ENCODE peak calls at places on chromosomes 12 and 14, in four cellular contexts. K, B, V and X are unnamed samples.

GRCh38 chr12:123750159-123750656 is 11.9 kb upstream of the DNAH10 start:
- DNase-seq in V (no peak), K (no peak), B (no peak), X (no peak)

GRCh38 chr12:116697305-116698130 is 40.4 kb downstream of the SPRING1 start:
- DNase-seq in V (no peak), K (no peak), B (no peak), X (no peak)

GRCh38 chr12:77837876-77838291 is 7.2 kb downstream of the NAV3 start:
- DNase-seq in B (no peak), K (no peak), V (no peak), X (no peak)

GRCh38 chr12:77965790-77966189 is 135.1 kb downstream of the NAV3 start:
- DNase-seq in V (no peak), K (no peak), B (no peak), X (no peak)

GRCh38 chr14:58824106-58824505 is 186.3 kb downstream of the DACT1 start:
- DNase-seq in K (no peak), B (no peak), V (no peak), X (no peak)

GRCh38 chr14:53634793-53635192 is 321.8 kb downstream of the BMP4 start:
- DNase-seq in V (no peak), K (no peak), B (no peak), X (no peak)

GRCh38 chr12:43288666-43289065 is 263.3 kb downstream of the ADAMTS20 start:
- DNase-seq in B (no peak), K (no peak), V (no peak), X (no peak)

GRCh38 chr12:104505095-104505819 is 48.5 kb downstream of the CHST11 start:
- DNase-seq in V (no peak), K (no peak), B (peak; percentile 70), X (no peak)

GRCh38 chr12:110280784-110281548 is at the start of gene ATP2A2:
- DNase-seq in V (peak; percentile 85), B (peak; percentile 64), K (peak; percentile 95), X (peak; percentile 91)

GRCh38 chr12:120196363-120196762 is 1.8 kb upstream of the GCN1 start:
- DNase-seq in V (no peak), K (no peak), B (peak; percentile 35), X (no peak)

GRCh38 chr14:70192915-70193314 is 4.2 kb upstream of the SLC8A3 start:
- DNase-seq in K (no peak), V (no peak), B (no peak), X (no peak)

GRCh38 chr12:94560416-94561221 is 89.7 kb downstream of the TMCC3 start:
- DNase-seq in V (peak; percentile 94), B (peak; percentile 94), K (no peak), X (no peak)

GRCh38 chr12:53049582-53050318 is at the start of gene TNS2:
- DNase-seq in V (peak; percentile 81), K (peak; percentile 91), B (no peak), X (no peak)

GRCh38 chr12:104604070-104604994 is 147.6 kb downstream of the CHST11 start:
- DNase-seq in K (peak; percentile 83), V (peak; percentile 88), B (peak; percentile 90), X (peak; percentile 62)

GRCh38 chr14:102086972-102087761 is at the start of gene HSP90AA1:
- DNase-seq in K (peak; percentile 98), B (peak; percentile 88), V (peak; percentile 91), X (peak; percentile 97)
- H3K4me1 ChIP-seq in K (peaks cover 45% of the 10 kb centered on the region), B (peaks cover 41% of the 10 kb centered on the region), V (peaks cover 27% of the 10 kb centered on the region), X (peaks cover 34% of the 10 kb centered on the region)

GRCh38 chr12:88516811-88517210 is 63.5 kb downstream of the KITLG start:
- DNase-seq in K (no peak), V (no peak), B (no peak), X (no peak)

GRCh38 chr12:88518863-88519403 is 61.3 kb downstream of the KITLG start:
- DNase-seq in K (no peak), V (no peak), B (no peak), X (no peak)

GRCh38 chr12:88522961-88523360 is 57.3 kb downstream of the KITLG start:
- DNase-seq in K (no peak), V (no peak), B (no peak), X (no peak)

GRCh38 chr12:88519802-88520435 is 60.4 kb downstream of the KITLG start:
- DNase-seq in K (no peak), B (no peak), V (no peak), X (peak; percentile 29)

GRCh38 chr12:88520436-88520820 is 59.8 kb downstream of the KITLG start:
- DNase-seq in V (no peak), B (no peak), K (no peak), X (no peak)
- H3K27ac ChIP-seq in V (peak overlapping the region; percentile 16), B (no peak overlapping the region), K (no peak overlapping the region), X (peak overlapping the region; percentile 32)

GRCh38 chr14:66105819-66106218 is 380.4 kb upstream of the CCDC196 start:
- DNase-seq in B (peak; percentile 38), K (no peak), V (no peak), X (no peak)

GRCh38 chr14:66114071-66114470 is 372.1 kb upstream of the CCDC196 start:
- DNase-seq in B (no peak), K (no peak), V (no peak), X (no peak)

GRCh38 chr14:66111891-66112290 is 374.3 kb upstream of the CCDC196 start:
- DNase-seq in B (no peak), K (no peak), V (no peak), X (no peak)

GRCh38 chr14:66104486-66104885 is 381.7 kb upstream of the CCDC196 start:
- DNase-seq in K (no peak), B (no peak), V (no peak), X (no peak)

GRCh38 chr14:66109426-66109825 is 376.7 kb upstream of the CCDC196 start:
- DNase-seq in V (no peak), B (no peak), K (no peak), X (no peak)
- H3K27me3 ChIP-seq in V (no peaks in the 10 kb centered on the region), B (no peaks in the 10 kb centered on the region), K (no peaks in the 10 kb centered on the region), X (no peaks in the 10 kb centered on the region)

GRCh38 chr14:75280448-75280830 is 1.8 kb downstream of the FOS start:
- DNase-seq in B (no peak), K (peak; percentile 18), V (no peak), X (no peak)

GRCh38 chr14:75277796-75278421 is 719 bp upstream of the FOS start:
- DNase-seq in V (no peak), B (no peak), K (no peak), X (peak; percentile 69)

GRCh38 chr14:75278422-75279152 is at the start of gene FOS:
- DNase-seq in K (peak; percentile 95), V (peak; percentile 94), B (peak; percentile 92), X (peak; percentile 90)

GRCh38 chr14:75279739-75280447 is 1.3 kb downstream of the FOS start:
- DNase-seq in V (peak; percentile 76), K (peak; percentile 78), B (no peak), X (no peak)

DNA sequence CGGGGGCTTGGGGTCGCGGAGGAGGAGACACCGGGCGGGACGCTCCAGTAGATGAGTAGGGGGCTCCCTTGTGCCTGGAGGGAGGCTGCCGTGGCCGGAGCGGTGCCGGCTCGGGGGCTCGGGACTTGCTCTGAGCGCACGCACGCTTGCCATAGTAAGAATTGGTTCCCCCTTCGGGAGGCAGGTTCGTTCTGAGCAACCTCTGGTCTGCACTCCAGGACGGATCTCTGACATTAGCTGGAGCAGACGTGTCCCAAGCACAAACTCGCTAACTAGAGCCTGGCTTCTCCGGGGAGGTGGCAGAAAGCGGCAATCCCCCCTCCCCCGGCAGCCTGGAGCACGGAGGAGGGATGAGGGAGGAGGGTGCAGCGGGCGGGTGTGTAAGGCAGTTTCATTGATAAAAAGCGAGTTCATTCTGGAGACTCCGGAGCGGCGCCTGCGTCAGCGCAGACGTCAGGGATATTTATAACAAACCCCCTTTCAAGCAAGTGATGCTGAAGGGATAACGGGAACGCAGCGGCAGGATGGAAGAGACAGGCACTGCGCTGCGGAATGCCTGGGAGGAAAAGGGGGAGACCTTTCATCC is 618 bp downstream of the FOS start:
- DNase-seq in B (peak; percentile 57), V (no peak), K (peak; percentile 82), X (peak; percentile 48)
- H3K4me1 ChIP-seq in B (peaks cover 56% of the 10 kb centered on the region), V (peaks cover 20% of the 10 kb centered on the region), K (peaks cover 41% of the 10 kb centered on the region), X (peaks cover 35% of the 10 kb centered on the region)

GRCh38 chr12:105948331-105948730 is 190.4 kb downstream of the NUAK1 start:
- DNase-seq in V (no peak), K (no peak), B (peak; percentile 72), X (no peak)

GRCh38 chr12:105946541-105946940 is 192.2 kb downstream of the NUAK1 start:
- DNase-seq in K (no peak), V (no peak), B (no peak), X (no peak)

GRCh38 chr12:105944628-105945027 is 194.1 kb downstream of the NUAK1 start:
- DNase-seq in B (no peak), K (no peak), V (no peak), X (no peak)

GRCh38 chr12:105947906-105948305 is 190.8 kb downstream of the NUAK1 start:
- DNase-seq in K (no peak), V (no peak), B (no peak), X (no peak)

GRCh38 chr12:105945935-105946334 is 192.8 kb downstream of the NUAK1 start:
- DNase-seq in B (no peak), K (no peak), V (no peak), X (peak; percentile 25)
- H3K27ac ChIP-seq in B (no peak overlapping the region), K (no peak overlapping the region), V (no peak overlapping the region), X (no peak overlapping the region)

DNA sequence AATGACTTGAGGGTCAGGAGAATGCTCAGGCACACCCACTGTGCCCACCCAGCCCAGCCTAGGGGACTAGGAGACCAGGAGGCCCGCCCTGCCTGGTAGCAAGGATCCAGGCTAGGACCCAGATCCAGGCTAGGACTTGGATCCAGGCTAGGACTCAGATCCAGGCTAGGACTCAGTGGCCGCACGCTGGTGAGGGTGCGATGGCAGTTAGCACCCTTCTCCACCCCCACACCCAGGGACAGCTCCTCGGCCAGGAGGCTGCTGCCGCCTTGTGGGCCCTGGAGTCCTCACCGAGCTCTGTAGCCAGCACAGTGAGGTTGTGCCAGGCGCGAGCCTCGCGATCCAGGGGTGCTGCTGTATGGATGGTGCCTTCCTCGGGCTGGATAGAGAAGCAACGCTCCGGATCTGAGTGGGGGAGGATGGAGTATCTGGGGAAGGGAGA is 5.1 kb downstream of the CDH24 start:
- DNase-seq in B (no peak), V (peak; percentile 66), K (no peak), X (no peak)
- H3K27me3 ChIP-seq in B (no peaks in the 10 kb centered on the region), V (no peaks in the 10 kb centered on the region), K (no peaks in the 10 kb centered on the region), X (no peaks in the 10 kb centered on the region)